ENCODE peak calls at places on chromosomes 4 and X, in ten cellular contexts. B is left ventricle myocardium inferior; I is substantia nigra; T is aorta; D is lower lobe of right lung; O is uterus; Q is adrenal gland; N is astrocyte; J is right lobe of liver; P is naive thymus-derived CD4-positive, alpha-beta T cell. H is an unnamed sample.
A peak's percentile ranks its signal among the peaks of the same experiment; 100 is the strongest.

GRCh38 chr4:37717575-37717974 is 31.4 kb upstream of the RELL1 start:
- DNase-seq in T (no peak), J (no peak), N (peak; percentile 63), B (no peak), P (no peak), Q (no peak), D (no peak), O (no peak), I (no peak), H (peak; percentile 52)

GRCh38 chr4:109721033-109721432 is 8.8 kb downstream of the PLA2G12A start:
- DNase-seq in B (no peak), J (no peak), Q (no peak), O (no peak), I (no peak), P (no peak), T (no peak), N (peak; percentile 54), D (no peak), H (peak; percentile 54)

GRCh38 chr4:54227261-54228063 is 1.6 kb upstream of the PDGFRA start:
- DNase-seq in T (peak; percentile 65), P (no peak), Q (no peak), N (peak; percentile 69), I (no peak), B (no peak), O (peak; percentile 20), D (peak; percentile 48), J (peak; percentile 33), H (peak; percentile 48)

GRCh38 chrX:17798921-17799320 is 61.6 kb downstream of the SCML1 start:
- DNase-seq in O (no peak), B (no peak), J (no peak), Q (no peak), D (no peak), T (no peak), N (no peak), P (no peak), I (no peak), H (no peak)

GRCh38 chr4:13143704-13144103 is 340.4 kb downstream of the RAB28 start:
- DNase-seq in I (no peak), B (no peak), P (no peak), O (no peak), J (no peak), Q (no peak), N (no peak), T (no peak), D (no peak), H (no peak)

GRCh38 chrX:15790766-15791380 is 589 bp downstream of the ZRSR2 start:
- DNase-seq in P (no peak), B (no peak), J (no peak), Q (no peak), O (no peak), N (no peak), D (no peak), T (no peak), I (no peak), H (peak; percentile 4)

GRCh38 chr4:142976482-142976881 is 130.4 kb upstream of the INPP4B start:
- DNase-seq in P (no peak), J (no peak), T (no peak), I (no peak), O (no peak), D (no peak), B (no peak), Q (no peak), N (no peak), H (no peak)

GRCh38 chrX:120857240-120857639 is 18.4 kb downstream of the CT47B1 start:
- DNase-seq in P (no peak), Q (no peak), J (no peak), I (no peak), N (no peak), B (no peak), T (no peak), O (no peak), D (no peak), H (peak; percentile 51)

DNA sequence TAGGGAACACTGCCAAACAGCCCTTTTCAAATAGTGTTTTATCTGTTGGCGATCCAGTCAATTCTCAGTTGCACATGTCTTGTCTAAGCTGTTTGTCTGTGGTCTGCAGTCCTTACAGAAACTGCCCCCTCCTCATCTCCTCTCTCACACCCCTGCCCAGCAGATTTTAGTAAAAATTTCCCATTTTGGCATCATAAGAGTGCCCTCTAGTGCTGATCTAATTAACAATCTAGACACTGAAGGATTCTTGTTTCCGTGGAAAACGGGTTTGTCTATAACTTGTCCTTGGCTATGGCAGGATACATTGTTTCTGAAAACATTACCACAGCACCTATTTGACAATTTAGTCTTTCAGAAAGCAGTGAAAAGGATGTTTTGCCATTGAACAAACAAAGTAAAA is 227.2 kb upstream of the MBNL3 start:
- DNase-seq in Q (no peak), O (no peak), D (no peak), T (no peak), B (no peak), N (no peak), I (no peak), P (no peak), J (no peak), H (peak; percentile 10)
- H3K27ac ChIP-seq in Q (no peak overlapping the region), O (no peak overlapping the region), D (no peak overlapping the region), T (no peak overlapping the region), B (no peak overlapping the region), N (no peak overlapping the region), I (no peak overlapping the region), P (no peak overlapping the region), J (no peak overlapping the region), H (no peak overlapping the region)

DNA sequence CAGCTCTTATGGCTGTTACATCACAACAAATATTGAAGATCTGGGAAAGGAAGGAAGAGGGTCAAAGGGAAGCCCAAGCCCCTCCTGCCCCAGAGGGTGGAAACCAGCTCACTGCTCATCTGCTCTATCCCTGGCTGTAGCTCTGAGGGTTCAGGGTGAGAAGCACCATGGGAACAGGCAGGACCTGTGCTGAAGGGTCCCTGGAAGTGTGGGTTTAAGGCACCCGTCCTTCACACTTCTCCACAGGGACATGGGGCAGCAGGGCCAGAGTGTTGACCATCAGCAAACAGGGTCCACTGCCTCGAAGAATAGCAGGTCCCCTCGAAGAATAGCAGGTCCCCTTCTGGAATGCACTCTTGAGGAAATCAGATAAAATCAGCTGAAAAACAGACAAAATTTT is 4.4 kb downstream of the RTL5 start:
- DNase-seq in P (no peak), I (no peak), N (no peak), T (no peak), Q (no peak), J (no peak), D (no peak), O (no peak), B (no peak), H (no peak)
- H3K27ac ChIP-seq in P (no peak overlapping the region), I (no peak overlapping the region), N (no peak overlapping the region), T (no peak overlapping the region), Q (no peak overlapping the region), J (no peak overlapping the region), D (no peak overlapping the region), O (no peak overlapping the region), B (no peak overlapping the region), H (no peak overlapping the region)

GRCh38 chr4:76212851-76213414 is 691 bp downstream of the SCARB2 start:
- DNase-seq in B (no peak), J (no peak), N (peak; percentile 61), P (peak; percentile 79), O (no peak), T (no peak), Q (no peak), I (no peak), D (no peak), H (peak; percentile 6)
- H3K27ac ChIP-seq in B (peak overlapping the region; percentile 99), J (peak overlapping the region; percentile 92), N (peak overlapping the region; percentile 84), P (peak overlapping the region; percentile 85), O (peak overlapping the region; percentile 99), T (peak overlapping the region; percentile 93), Q (peak overlapping the region; percentile 98), I (peak overlapping the region; percentile 96), D (peak overlapping the region; percentile 97), H (peak overlapping the region; percentile 74)

DNA sequence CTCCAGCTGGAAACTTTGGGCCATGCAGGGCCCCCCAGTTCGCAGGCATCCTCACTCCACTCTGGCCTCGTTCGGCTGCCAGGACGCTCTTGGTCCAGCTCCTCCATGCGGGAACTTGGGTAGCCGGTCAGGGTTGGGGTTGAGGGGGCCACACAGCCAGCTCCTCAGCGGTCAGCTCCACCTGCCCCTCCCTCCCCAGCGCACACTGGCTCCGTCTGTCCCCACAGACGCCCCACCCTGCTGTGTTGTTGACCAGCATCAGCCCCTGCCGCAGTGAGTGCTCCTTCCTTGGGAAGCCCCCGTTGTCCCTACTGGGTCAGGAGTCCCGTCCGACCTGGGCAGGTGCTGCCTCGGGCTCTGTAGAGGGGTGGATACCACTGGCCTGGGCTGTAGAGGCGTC is 5.8 kb downstream of the FGFRL1 start:
- DNase-seq in D (no peak), B (no peak), P (no peak), T (no peak), I (no peak), J (no peak), O (no peak), Q (no peak), N (no peak), H (no peak)
- H3K27ac ChIP-seq in D (no peak overlapping the region), B (no peak overlapping the region), P (no peak overlapping the region), T (no peak overlapping the region), I (no peak overlapping the region), J (no peak overlapping the region), O (no peak overlapping the region), Q (no peak overlapping the region), N (no peak overlapping the region), H (no peak overlapping the region)

DNA sequence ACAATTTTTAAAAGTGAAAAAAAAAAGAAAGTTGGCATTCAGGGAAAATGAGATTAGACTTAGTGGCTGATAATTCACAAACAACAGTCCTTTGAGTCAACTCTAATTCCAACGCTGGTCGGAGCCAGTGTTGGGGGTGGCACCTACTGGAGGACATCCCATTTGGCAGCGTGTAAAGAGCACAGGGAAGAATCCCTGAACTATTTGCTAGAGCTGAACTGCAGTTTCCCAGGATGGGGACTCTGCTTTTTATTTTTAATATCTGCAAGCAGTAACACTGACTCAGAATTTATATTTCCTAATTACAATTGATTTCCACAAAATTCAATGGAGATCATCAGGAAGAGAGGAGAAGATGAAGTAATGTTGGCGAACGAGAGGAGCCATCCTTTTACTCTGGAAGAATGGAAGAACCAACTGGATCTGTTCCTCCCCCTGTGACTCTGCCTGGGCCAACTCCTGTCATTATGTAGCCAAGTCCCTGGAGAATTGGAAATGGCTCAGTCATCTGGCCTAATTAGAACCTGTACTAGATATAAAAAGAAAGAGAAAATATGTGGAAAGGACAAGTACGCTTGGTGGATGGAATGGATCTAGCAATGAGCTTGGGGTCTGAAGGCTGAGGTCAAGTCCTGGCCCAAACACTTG is 76.7 kb downstream of the IRF2 start:
- DNase-seq in J (no peak), D (no peak), O (no peak), B (no peak), P (no peak), Q (peak; percentile 72), N (no peak), I (no peak), T (no peak), H (no peak)
- H3K27ac ChIP-seq in J (no peak overlapping the region), D (no peak overlapping the region), O (no peak overlapping the region), B (peak overlapping the region; percentile 93), P (no peak overlapping the region), Q (peak overlapping the region; percentile 45), N (no peak overlapping the region), I (no peak overlapping the region), T (no peak overlapping the region), H (no peak overlapping the region)